ENCODE peak calls at places on chromosomes 2 and 18, in eight cellular contexts. T is thoracic aorta, H is left ventricle myocardium inferior, F is GM12878, Z is ovary, S is OCI-LY7, U is body of pancreas, B is tibial artery. G is an unnamed sample. For H3K36me3, the result is how much of the 10 kb centered on the place peaks cover.

GRCh38 chr2:29902356-29902755 is 19.0 kb downstream of the ALK start:
- DNase-seq in T (no peak), H (no peak), F (no peak), Z (no peak), S (no peak), U (no peak), B (no peak), G (no peak)

GRCh38 chr2:229586746-229587705 is 127.3 kb downstream of the DNER start:
- DNase-seq in T (peak), H (peak), F (no peak), Z (peak), S (peak), U (peak), B (peak), G (peak)

GRCh38 chr2:144479138-144479537 is 40.8 kb downstream of the ZEB2 start:
- DNase-seq in T (no peak), H (no peak), F (no peak), Z (no peak), S (no peak), U (no peak), B (no peak), G (no peak)

GRCh38 chr2:85760371-85760770 is 6.6 kb downstream of the ATOH8 start:
- DNase-seq in T (no peak), H (no peak), F (no peak), Z (no peak), S (no peak), U (no peak), B (no peak), G (no peak)

GRCh38 chr2:238573916-238574315 is 147.2 kb downstream of the ASB1 start:
- DNase-seq in T (no peak), H (no peak), F (no peak), Z (no peak), S (no peak), U (peak), B (no peak), G (peak)

GRCh38 chr2:120834206-120834605 is 98.5 kb downstream of the GLI2 start:
- DNase-seq in T (no peak), H (no peak), F (no peak), Z (no peak), S (no peak), U (no peak), B (no peak), G (no peak)

GRCh38 chr18:74546751-74547530 is 12.6 kb downstream of the CNDP1 start:
- DNase-seq in T (no peak), H (peak), F (no peak), Z (no peak), S (no peak), U (peak), B (peak), G (no peak)

GRCh38 chr2:101328474-101329007 is 20.0 kb upstream of the RNF149 start:
- DNase-seq in T (no peak), H (no peak), F (peak), Z (no peak), S (peak), U (no peak), B (no peak), G (no peak)

GRCh38 chr18:47969851-47970250 is 39.4 kb upstream of the SMAD2 start:
- DNase-seq in T (no peak), H (no peak), F (no peak), Z (no peak), S (no peak), U (no peak), B (no peak), G (no peak)

GRCh38 chr2:100887039-100887578 is 67.2 kb downstream of the NPAS2 start:
- DNase-seq in T (no peak), H (no peak), F (no peak), Z (no peak), S (no peak), U (no peak), B (no peak), G (no peak)

GRCh38 chr18:59871711-59872362 is 28.0 kb upstream of the PMAIP1 start:
- DNase-seq in T (no peak), H (no peak), F (no peak), Z (no peak), S (no peak), U (no peak), B (no peak), G (no peak)

GRCh38 chr2:16150456-16151280 is 210.3 kb downstream of the MYCN start:
- DNase-seq in T (no peak), H (no peak), F (no peak), Z (no peak), S (no peak), U (no peak), B (no peak), G (no peak)

GRCh38 chr2:132902626-132903025 is 232.6 kb upstream of the LYPD1 start:
- DNase-seq in T (no peak), H (no peak), F (no peak), Z (no peak), S (no peak), U (no peak), B (no peak), G (no peak)

GRCh38 chr2:195662138-195662537 is 5.1 kb downstream of the SLC39A10 start:
- DNase-seq in T (no peak), H (no peak), F (no peak), Z (no peak), S (no peak), U (no peak), B (no peak), G (no peak)

GRCh38 chr2:184735611-184736010 is 137.3 kb downstream of the ZNF804A start:
- DNase-seq in T (no peak), H (no peak), F (no peak), Z (no peak), S (no peak), U (no peak), B (no peak), G (no peak)

GRCh38 chr18:75824661-75825060 is 397.2 kb upstream of the SMIM21 start:
- DNase-seq in T (no peak), H (no peak), F (no peak), Z (no peak), S (no peak), U (no peak), B (no peak), G (no peak)

GRCh38 chr2:22340711-22341110 is 1044.3 kb upstream of the KLHL29 start:
- DNase-seq in T (no peak), H (no peak), F (no peak), Z (no peak), S (no peak), U (no peak), B (no peak), G (no peak)

GRCh38 chr18:56574827-56575226 is 63.6 kb downstream of the TXNL1 start:
- DNase-seq in T (no peak), H (peak), F (no peak), Z (peak), S (no peak), U (peak), B (no peak), G (no peak)

GRCh38 chr2:216508229-216508628 is 9.6 kb downstream of the RPL37A start:
- DNase-seq in T (no peak), H (no peak), F (no peak), Z (no peak), S (no peak), U (no peak), B (no peak), G (no peak)

GRCh38 chr2:149562304-149562703 is 25.3 kb downstream of the MMADHC start:
- DNase-seq in T (no peak), H (no peak), F (no peak), Z (no peak), S (no peak), U (peak), B (no peak), G (no peak)

GRCh38 chr2:10594481-10594880 is 95.3 kb downstream of the NOL10 start:
- DNase-seq in T (no peak), H (no peak), F (no peak), Z (no peak), S (no peak), U (no peak), B (no peak), G (no peak)
- H3K36me3 ChIP-seq in T (under half), H (under half), F (under half), Z (under half), S (half or more), U (under half), B (under half), G (under half)

DNA sequence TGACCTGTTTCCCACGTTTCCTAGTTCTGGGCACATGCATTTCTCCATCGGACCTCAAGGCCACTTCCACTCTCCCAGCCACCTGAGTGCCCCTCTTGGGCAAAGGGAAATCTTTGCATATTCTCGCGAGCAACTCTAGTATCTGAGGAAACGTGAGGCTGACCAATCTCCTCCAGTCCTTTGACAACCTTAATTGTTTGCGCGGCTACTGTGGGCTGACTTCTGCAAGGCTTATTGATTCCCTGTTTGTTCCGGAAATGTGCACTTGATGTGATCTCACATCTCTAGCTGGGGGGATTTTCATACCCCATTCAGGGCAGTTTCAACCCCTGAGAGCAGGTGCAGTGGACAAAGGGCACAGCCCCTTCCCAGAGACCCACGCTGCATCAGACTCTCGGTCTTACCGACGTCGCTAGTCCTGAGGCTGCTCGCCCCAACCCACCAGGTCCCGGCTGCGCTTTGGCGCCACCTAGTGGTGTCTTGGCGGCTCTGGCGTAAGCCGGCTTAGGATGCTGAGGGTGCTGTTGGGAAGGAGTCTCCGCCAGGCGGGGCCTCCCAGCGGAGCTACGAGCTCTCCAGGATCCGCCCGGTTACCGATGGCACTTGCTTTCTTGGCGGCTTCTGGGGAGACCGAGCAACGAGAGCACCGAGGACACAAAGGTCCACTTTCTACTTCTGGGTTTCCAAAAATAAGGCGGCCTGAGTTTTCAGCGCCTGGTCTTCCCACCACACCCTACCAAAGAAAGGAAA is 24.8 kb upstream of the SPR start:
- DNase-seq in T (peak), H (peak), F (peak), Z (peak), S (peak), U (peak), B (peak), G (peak)
- H3K4me3 ChIP-seq in T (peak), H (peak), F (peak), Z (no peak), S (no peak), U (no peak), B (peak), G (peak)

GRCh38 chr2:74881176-74881575 is 47.2 kb downstream of the HK2 start:
- DNase-seq in T (no peak), H (no peak), F (no peak), Z (no peak), S (no peak), U (no peak), B (no peak), G (no peak)

GRCh38 chr2:74883011-74883410 is 49.1 kb downstream of the HK2 start:
- DNase-seq in T (no peak), H (no peak), F (no peak), Z (no peak), S (no peak), U (no peak), B (no peak), G (no peak)

GRCh38 chr2:74881626-74882298 is 47.8 kb downstream of the HK2 start:
- DNase-seq in T (no peak), H (no peak), F (no peak), Z (no peak), S (no peak), U (no peak), B (no peak), G (no peak)

GRCh38 chr2:74884118-74884517 is 50.2 kb downstream of the HK2 start:
- DNase-seq in T (no peak), H (no peak), F (no peak), Z (no peak), S (no peak), U (no peak), B (no peak), G (no peak)

DNA sequence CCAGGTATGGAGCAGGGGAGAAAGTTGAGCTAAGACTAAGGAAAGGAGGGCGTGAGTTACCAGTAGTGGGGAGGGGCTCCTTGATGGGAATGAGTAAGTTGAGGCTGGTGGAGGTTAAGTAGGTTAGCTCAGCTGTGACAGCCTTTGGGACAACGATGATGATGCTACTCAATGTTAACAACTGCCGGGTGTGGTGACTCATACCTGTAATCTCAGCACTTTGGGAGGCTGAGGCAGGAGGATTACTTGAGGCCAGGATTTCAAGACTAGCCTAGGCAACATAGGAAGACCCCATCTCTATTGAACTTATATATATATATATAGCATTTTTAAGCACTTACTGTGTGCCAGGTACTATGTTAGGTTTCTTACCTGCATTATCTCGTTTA is 48.4 kb downstream of the HK2 start:
- DNase-seq in T (no peak), H (no peak), F (no peak), Z (no peak), S (no peak), U (no peak), B (no peak), G (no peak)
- H3K36me3 ChIP-seq in T (under half), H (under half), F (half or more), Z (under half), S (half or more), U (under half), B (half or more), G (half or more)

GRCh38 chr2:65663831-65664407 is 231.5 kb upstream of the SPRED2 start:
- DNase-seq in T (no peak), H (no peak), F (no peak), Z (no peak), S (no peak), U (no peak), B (no peak), G (no peak)

GRCh38 chr2:65664931-65665330 is 232.5 kb upstream of the SPRED2 start:
- DNase-seq in T (no peak), H (no peak), F (no peak), Z (no peak), S (no peak), U (no peak), B (no peak), G (no peak)

GRCh38 chr2:65661980-65662653 is 229.7 kb upstream of the SPRED2 start:
- DNase-seq in T (no peak), H (no peak), F (no peak), Z (no peak), S (no peak), U (no peak), B (no peak), G (no peak)

GRCh38 chr2:65660340-65660739 is 227.9 kb upstream of the SPRED2 start:
- DNase-seq in T (no peak), H (no peak), F (no peak), Z (no peak), S (no peak), U (no peak), B (no peak), G (no peak)

DNA sequence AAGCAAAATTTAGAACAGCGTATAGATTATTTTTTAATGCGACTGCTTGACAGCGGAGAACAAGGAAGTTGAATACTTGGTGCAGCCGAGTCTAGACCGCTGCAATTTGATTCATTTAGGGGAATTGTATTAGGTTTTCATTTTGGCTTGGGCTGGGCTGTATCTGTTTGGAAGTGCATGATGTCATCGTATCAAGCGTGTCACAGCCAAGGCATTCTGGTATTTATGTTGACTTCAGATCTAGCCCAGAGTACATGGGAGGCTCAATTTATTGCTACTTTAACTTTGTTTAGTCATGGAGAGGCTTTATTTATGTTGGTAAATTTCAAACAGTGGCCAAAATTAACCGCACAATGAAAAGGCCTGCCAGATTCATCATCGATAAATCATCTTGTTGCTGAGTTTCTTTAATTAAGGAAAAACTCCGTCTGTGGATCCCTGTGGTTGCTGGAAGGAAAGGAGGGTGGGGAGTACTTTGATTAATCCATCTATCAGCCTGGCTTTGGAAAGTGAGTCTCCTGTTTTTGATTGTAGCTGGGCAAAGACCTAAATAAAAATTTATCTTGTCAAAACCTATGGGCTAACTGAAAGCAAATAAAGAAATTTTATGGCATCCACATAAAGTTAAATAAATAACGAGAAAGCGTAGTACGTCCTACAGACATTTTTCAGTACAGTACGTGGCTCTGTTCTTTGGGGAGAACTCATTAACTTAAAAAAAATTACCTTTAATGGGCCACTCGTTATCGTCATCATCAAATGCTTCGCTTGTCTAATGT is 230.4 kb upstream of the SPRED2 start:
- DNase-seq in T (no peak), H (no peak), F (no peak), Z (no peak), S (no peak), U (no peak), B (no peak), G (no peak)
- H3K4me3 ChIP-seq in T (peak), H (no peak), F (no peak), Z (no peak), S (no peak), U (no peak), B (peak), G (peak)